ENCODE peak calls at places on chromosomes 11 and 22, in six cellular contexts. J is activated effector memory CD4-positive, alpha-beta T cell treated with anti-CD3 and anti-CD28 coated beads, Interleukin-2, amount 50 U/mL, for 16 hours; T is aorta; B is neuronal stem cell; R is memory B cell; D is T-helper 17 cell. Q is an unnamed sample.

GRCh38 chr11:110294509-110294908 is 1.9 kb downstream of the RDX start:
- DNase-seq in R (no peak), T (no peak), B (no peak), J (no peak), D (no peak), Q (no peak)

GRCh38 chr11:67644042-67644441 is 4.5 kb upstream of the TBX10 start:
- DNase-seq in T (no peak), R (no peak), D (no peak), J (peak; percentile 27), B (no peak), Q (no peak)

GRCh38 chr11:17683378-17684161 is 35.8 kb upstream of the MYOD1 start:
- DNase-seq in T (peak; percentile 58), D (no peak), R (no peak), B (no peak), J (no peak), Q (no peak)

GRCh38 chr22:29762263-29762662 is 4.5 kb downstream of the ZMAT5 start:
- DNase-seq in T (no peak), B (no peak), D (no peak), J (no peak), R (no peak), Q (no peak)

GRCh38 chr11:115496892-115497291 is 7.3 kb downstream of the CADM1 start:
- DNase-seq in D (no peak), T (no peak), J (no peak), R (no peak), B (no peak), Q (no peak)

GRCh38 chr11:87322570-87322969 is 284.8 kb downstream of the TMEM135 start:
- DNase-seq in J (no peak), R (no peak), T (no peak), D (no peak), B (no peak), Q (no peak)

GRCh38 chr22:44671742-44672141 is 30.3 kb upstream of the PRR5 start:
- DNase-seq in D (no peak), J (no peak), T (no peak), B (no peak), R (no peak), Q (no peak)

GRCh38 chr11:32005786-32006406 is 85.0 kb upstream of the RCN1 start:
- DNase-seq in R (no peak), D (no peak), B (no peak), J (no peak), T (no peak), Q (no peak)

GRCh38 chr11:83259559-83259958 is 26.6 kb downstream of the CCDC90B start:
- DNase-seq in B (no peak), R (no peak), J (no peak), T (no peak), D (no peak), Q (no peak)

GRCh38 chr11:71999360-71999759 is 651 bp downstream of the IL18BP start:
- DNase-seq in J (no peak), T (no peak), B (no peak), D (no peak), R (no peak), Q (no peak)

GRCh38 chr22:17199131-17199731 is 20.0 kb downstream of the ADA2 start:
- DNase-seq in R (no peak), D (no peak), T (no peak), J (no peak), B (peak; percentile 64), Q (peak; percentile 65)

GRCh38 chr22:37262346-37262745 is 18.3 kb upstream of the RAC2 start:
- DNase-seq in J (no peak), B (no peak), R (no peak), D (no peak), T (peak; percentile 13), Q (no peak)

GRCh38 chr11:70495351-70496310 is 97.3 kb downstream of the CTTN start:
- DNase-seq in B (no peak), J (no peak), D (peak; percentile 1), R (no peak), T (peak; percentile 26), Q (no peak)

GRCh38 chr22:49959782-49960158 is 802 bp upstream of the PIM3 start:
- DNase-seq in R (no peak), T (peak; percentile 63), J (peak; percentile 77), B (no peak), D (no peak), Q (no peak)

GRCh38 chr22:23072035-23072910 is 2.0 kb downstream of the GNAZ start:
- DNase-seq in R (no peak), D (peak; percentile 2), J (peak; percentile 45), T (peak; percentile 24), B (no peak), Q (no peak)